ENCODE peak calls at places on chromosomes 7 and 10, in five cellular contexts. One of them, this sample, is unnamed.
A peak's percentile ranks its signal among the peaks of the same experiment; 100 is the strongest.

GRCh38 chr7:32142649-32143048 is 72.4 kb upstream of the PDE1C start:
- DNase-seq in right lobe of liver: no peak
- DNase-seq in ovary: no peak
- DNase-seq in sigmoid colon: no peak
- DNase-seq in H1: no peak
- DNase-seq in this sample: no peak

GRCh38 chr10:61100882-61101281 is 156.9 kb upstream of the RHOBTB1 start:
- DNase-seq in right lobe of liver: no peak
- DNase-seq in ovary: no peak
- DNase-seq in sigmoid colon: no peak
- DNase-seq in H1: no peak
- DNase-seq in this sample: no peak

GRCh38 chr7:143490719-143491306 is 13.1 kb downstream of the TAS2R41 start:
- DNase-seq in right lobe of liver: peak; percentile 33
- DNase-seq in ovary: no peak
- DNase-seq in sigmoid colon: no peak
- DNase-seq in H1: no peak
- DNase-seq in this sample: peak; percentile 15

GRCh38 chr10:132948351-132948750 is 6.0 kb upstream of the CFAP46 start:
- DNase-seq in right lobe of liver: no peak
- DNase-seq in ovary: no peak
- DNase-seq in sigmoid colon: no peak
- DNase-seq in H1: no peak
- DNase-seq in this sample: no peak

GRCh38 chr10:71433116-71433982 is 36.6 kb downstream of the CDH23 start:
- DNase-seq in right lobe of liver: no peak
- DNase-seq in ovary: peak; percentile 8
- DNase-seq in sigmoid colon: no peak
- DNase-seq in H1: no peak
- DNase-seq in this sample: no peak

GRCh38 chr10:87072449-87072848 is 22.2 kb downstream of the GLUD1 start:
- DNase-seq in right lobe of liver: no peak
- DNase-seq in ovary: no peak
- DNase-seq in sigmoid colon: no peak
- DNase-seq in H1: no peak
- DNase-seq in this sample: no peak

GRCh38 chr7:140326116-140326928 is 72.0 kb downstream of the SLC37A3 start:
- DNase-seq in right lobe of liver: peak; percentile 47
- DNase-seq in ovary: peak; percentile 63
- DNase-seq in sigmoid colon: peak; percentile 87
- DNase-seq in H1: no peak
- DNase-seq in this sample: peak; percentile 80

GRCh38 chr7:26410156-26410555 is 118.5 kb downstream of the SNX10 start:
- DNase-seq in right lobe of liver: no peak
- DNase-seq in ovary: no peak
- DNase-seq in sigmoid colon: no peak
- DNase-seq in H1: no peak
- DNase-seq in this sample: no peak

GRCh38 chr10:98266647-98267046 is 1.3 kb downstream of the LOXL4 start:
- DNase-seq in right lobe of liver: no peak
- DNase-seq in ovary: no peak
- DNase-seq in sigmoid colon: no peak
- DNase-seq in H1: no peak
- DNase-seq in this sample: no peak

GRCh38 chr7:21408481-21408820 is 19.4 kb upstream of the SP4 start:
- DNase-seq in right lobe of liver: no peak
- DNase-seq in ovary: no peak
- DNase-seq in sigmoid colon: no peak
- DNase-seq in H1: no peak
- DNase-seq in this sample: no peak

GRCh38 chr10:88232978-88233537 is 350.1 kb downstream of the RNLS start:
- DNase-seq in right lobe of liver: no peak
- DNase-seq in ovary: no peak
- DNase-seq in sigmoid colon: no peak
- DNase-seq in H1: no peak
- DNase-seq in this sample: no peak

GRCh38 chr7:4775281-4776159 is at the start of gene AP5Z1:
- DNase-seq in right lobe of liver: peak; percentile 98
- DNase-seq in ovary: peak; percentile 95
- DNase-seq in sigmoid colon: peak; percentile 98
- DNase-seq in H1: peak; percentile 82
- DNase-seq in this sample: peak; percentile 98

GRCh38 chr10:9294865-9295264 is 1240.4 kb downstream of the GATA3 start:
- DNase-seq in right lobe of liver: no peak
- DNase-seq in ovary: no peak
- DNase-seq in sigmoid colon: no peak
- DNase-seq in H1: no peak
- DNase-seq in this sample: peak; percentile 3

GRCh38 chr10:78417425-78418370 is 384.0 kb downstream of the RPS24 start:
- DNase-seq in right lobe of liver: no peak
- DNase-seq in ovary: no peak
- DNase-seq in sigmoid colon: peak; percentile 45
- DNase-seq in H1: no peak
- DNase-seq in this sample: no peak

GRCh38 chr10:47079177-47079580 is 168.0 kb downstream of the PTPN20 start:
- DNase-seq in right lobe of liver: no peak
- DNase-seq in ovary: no peak
- DNase-seq in sigmoid colon: no peak
- DNase-seq in H1: no peak
- DNase-seq in this sample: no peak

GRCh38 chr7:5310822-5311405 is 28.2 kb downstream of the SLC29A4 start:
- DNase-seq in right lobe of liver: no peak
- DNase-seq in ovary: no peak
- DNase-seq in sigmoid colon: no peak
- DNase-seq in H1: no peak
- DNase-seq in this sample: no peak

GRCh38 chr7:16881809-16882208 is at the start of gene AGR3:
- DNase-seq in right lobe of liver: no peak
- DNase-seq in ovary: no peak
- DNase-seq in sigmoid colon: no peak
- DNase-seq in H1: no peak
- DNase-seq in this sample: no peak

GRCh38 chr7:132557489-132558044 is 18.7 kb downstream of the PLXNA4 start:
- DNase-seq in right lobe of liver: no peak
- DNase-seq in ovary: no peak
- DNase-seq in sigmoid colon: no peak
- DNase-seq in H1: no peak
- DNase-seq in this sample: no peak

GRCh38 chr10:113177163-113177935 is 227.3 kb downstream of the TCF7L2 start:
- DNase-seq in right lobe of liver: no peak
- DNase-seq in ovary: peak; percentile 18
- DNase-seq in sigmoid colon: no peak
- DNase-seq in H1: no peak
- DNase-seq in this sample: no peak

GRCh38 chr7:19747740-19748339 is 25.6 kb downstream of the TMEM196 start:
- DNase-seq in right lobe of liver: no peak
- DNase-seq in ovary: no peak
- DNase-seq in sigmoid colon: no peak
- DNase-seq in H1: no peak
- DNase-seq in this sample: peak; percentile 52

GRCh38 chr10:118868618-118869017 is 113.8 kb upstream of the CACUL1 start:
- DNase-seq in right lobe of liver: no peak
- DNase-seq in ovary: no peak
- DNase-seq in sigmoid colon: no peak
- DNase-seq in H1: no peak
- DNase-seq in this sample: no peak

GRCh38 chr7:44291733-44292395 is 33.5 kb downstream of the CAMK2B start:
- DNase-seq in right lobe of liver: peak; percentile 1
- DNase-seq in ovary: no peak
- DNase-seq in sigmoid colon: no peak
- DNase-seq in H1: no peak
- DNase-seq in this sample: no peak

GRCh38 chr10:123855013-123855684 is 36.5 kb downstream of the CPXM2 start:
- DNase-seq in right lobe of liver: no peak
- DNase-seq in ovary: no peak
- DNase-seq in sigmoid colon: no peak
- DNase-seq in H1: no peak
- DNase-seq in this sample: no peak

GRCh38 chr7:14734839-14735321 is 167.7 kb downstream of the DGKB start:
- DNase-seq in right lobe of liver: no peak
- DNase-seq in ovary: no peak
- DNase-seq in sigmoid colon: no peak
- DNase-seq in H1: peak; percentile 38
- DNase-seq in this sample: no peak

GRCh38 chr7:128168667-128169210 is 72.3 kb upstream of the LEP start:
- DNase-seq in right lobe of liver: no peak
- DNase-seq in ovary: no peak
- DNase-seq in sigmoid colon: no peak
- DNase-seq in H1: peak; percentile 51
- DNase-seq in this sample: peak; percentile 17

DNA sequence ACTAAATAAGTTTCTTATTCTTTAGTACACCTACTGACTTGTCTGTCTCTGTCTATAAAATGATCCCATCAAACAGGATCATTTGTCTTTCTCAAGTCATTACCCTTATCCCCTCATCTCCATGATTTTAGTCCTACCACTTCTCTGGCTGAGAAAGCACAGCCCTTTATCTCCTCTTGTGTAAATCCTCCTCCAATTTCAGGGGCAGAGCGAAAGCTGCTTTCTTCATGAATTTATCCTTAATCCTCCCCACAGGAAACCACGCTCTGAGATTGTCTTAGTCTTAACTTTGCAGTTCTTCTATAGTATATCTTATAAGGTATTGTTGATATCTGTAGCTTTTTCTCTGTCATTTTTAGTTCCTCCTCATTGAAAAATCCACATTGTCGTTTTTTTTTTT is 239.7 kb upstream of the PLXDC2 start:
- DNase-seq in right lobe of liver: no peak
- DNase-seq in ovary: no peak
- DNase-seq in sigmoid colon: no peak
- DNase-seq in H1: no peak
- DNase-seq in this sample: no peak
- TF ChIP-seq POLR2A in right lobe of liver: no peak
- TF ChIP-seq POLR2A in ovary: no peak
- TF ChIP-seq POLR2A in sigmoid colon: no peak
- TF ChIP-seq POLR2A in H1: no peak
- TF ChIP-seq POLR2A in this sample: no peak

GRCh38 chr10:14600065-14600464 is 174.6 kb downstream of the FAM107B start:
- DNase-seq in right lobe of liver: no peak
- DNase-seq in ovary: no peak
- DNase-seq in sigmoid colon: no peak
- DNase-seq in H1: no peak
- DNase-seq in this sample: no peak
- TF ChIP-seq POLR2A in right lobe of liver: no peak
- TF ChIP-seq POLR2A in ovary: no peak
- TF ChIP-seq POLR2A in sigmoid colon: no peak
- TF ChIP-seq POLR2A in H1: no peak
- TF ChIP-seq POLR2A in this sample: no peak

GRCh38 chr7:30656006-30656575 is 26.2 kb downstream of the CRHR2 start:
- DNase-seq in right lobe of liver: no peak
- DNase-seq in ovary: no peak
- DNase-seq in sigmoid colon: peak; percentile 55
- DNase-seq in H1: no peak
- DNase-seq in this sample: no peak
- TF ChIP-seq POLR2A in right lobe of liver: no peak
- TF ChIP-seq POLR2A in ovary: no peak
- TF ChIP-seq POLR2A in sigmoid colon: no peak
- TF ChIP-seq POLR2A in H1: no peak
- TF ChIP-seq POLR2A in this sample: no peak

DNA sequence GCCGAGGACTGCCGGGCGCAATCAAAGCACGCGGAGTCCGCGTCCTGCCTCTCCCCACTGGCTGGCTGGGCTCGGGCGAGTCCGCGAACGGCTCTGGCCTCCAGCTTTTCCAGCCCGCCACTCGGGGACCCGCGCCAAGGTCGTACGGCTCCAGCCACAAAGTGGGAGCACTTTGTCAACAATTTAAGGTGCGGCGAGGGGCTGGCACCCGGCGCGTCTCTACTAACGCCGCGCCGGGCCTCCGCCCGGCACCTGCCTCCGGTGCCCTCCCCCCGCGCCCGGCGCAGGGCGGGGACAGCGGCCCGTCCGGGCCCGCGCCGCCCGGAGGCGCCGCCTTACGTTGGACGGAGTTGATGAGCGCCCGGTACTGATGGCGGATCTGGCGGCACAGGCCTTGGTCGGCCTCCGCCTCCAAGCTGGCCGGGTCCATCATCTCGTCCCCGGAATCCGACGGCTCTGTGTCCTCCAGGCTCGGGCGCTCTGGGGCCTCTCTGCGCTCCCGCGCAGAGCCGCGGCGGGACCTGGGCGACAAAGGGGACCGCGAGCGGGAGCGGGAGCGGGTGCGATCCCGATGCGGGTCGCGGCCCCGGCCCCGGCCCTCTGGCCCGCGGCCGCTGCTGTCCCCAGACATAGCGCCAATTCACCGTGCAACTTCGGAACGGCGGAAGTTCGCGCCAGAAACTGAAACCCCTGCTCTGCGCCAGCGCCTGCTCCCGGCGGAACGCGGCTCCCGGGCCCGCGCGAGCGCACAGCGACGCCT is at the start of gene NSMCE4A:
- DNase-seq in right lobe of liver: peak; percentile 86
- DNase-seq in ovary: peak; percentile 72
- DNase-seq in sigmoid colon: peak; percentile 89
- DNase-seq in H1: peak; percentile 43
- DNase-seq in this sample: peak; percentile 86
- TF ChIP-seq POLR2A in right lobe of liver: peak; percentile 81
- TF ChIP-seq POLR2A in ovary: peak; percentile 22
- TF ChIP-seq POLR2A in sigmoid colon: no peak
- TF ChIP-seq POLR2A in H1: no peak
- TF ChIP-seq POLR2A in this sample: peak; percentile 75

GRCh38 chr10:84155521-84155920 is 16.2 kb downstream of the GHITM start:
- DNase-seq in right lobe of liver: no peak
- DNase-seq in ovary: no peak
- DNase-seq in sigmoid colon: no peak
- DNase-seq in H1: no peak
- DNase-seq in this sample: no peak
- TF ChIP-seq POLR2A in right lobe of liver: no peak
- TF ChIP-seq POLR2A in ovary: no peak
- TF ChIP-seq POLR2A in sigmoid colon: no peak
- TF ChIP-seq POLR2A in H1: no peak
- TF ChIP-seq POLR2A in this sample: no peak

GRCh38 chr7:974820-975681 is at the start of gene COX19:
- DNase-seq in right lobe of liver: peak; percentile 91
- DNase-seq in ovary: peak; percentile 86
- DNase-seq in sigmoid colon: peak; percentile 94
- DNase-seq in H1: peak; percentile 54
- DNase-seq in this sample: peak; percentile 94
- TF ChIP-seq POLR2A in right lobe of liver: peak; percentile 81
- TF ChIP-seq POLR2A in ovary: peak; percentile 61
- TF ChIP-seq POLR2A in sigmoid colon: peak; percentile 78
- TF ChIP-seq POLR2A in H1: no peak
- TF ChIP-seq POLR2A in this sample: peak; percentile 70

This sample was measured in erythroblast.